ENCODE peak calls at places on chromosomes 1 and 21, in nine cellular contexts. N is stomach; Q is NCI-H774; I is NCI-H446 treated with DMSO at 0.1 percent for 48 hours; G is astrocyte of the spinal cord; O is SK-N-DZ; J is activated CD4-positive, alpha-beta T cell treated with anti-CD3 and anti-CD28 coated beads, Interleukin-2, amount 10 ng/mL, durations not matched to agents 7 days and 5 days; R is GM12864; H is brain microvascular endothelial cell. T is an unnamed sample.

GRCh38 chr1:3886106-3886670 is 13.9 kb downstream of the C1orf174 start:
- DNase-seq in Q (no peak), J (no peak), O (no peak), N (no peak), R (no peak), H (no peak), I (no peak), G (no peak), T (no peak)

GRCh38 chr1:21635138-21635535 is 34.0 kb downstream of the RAP1GAP start:
- DNase-seq in J (no peak), Q (no peak), H (no peak), N (no peak), R (no peak), G (no peak), I (no peak), O (no peak), T (no peak)

GRCh38 chr1:46484783-46485490 is 4.7 kb upstream of the DMBX1 start:
- DNase-seq in Q (no peak), I (no peak), R (no peak), G (no peak), H (no peak), N (no peak), J (no peak), O (no peak), T (no peak)

GRCh38 chr1:2016123-2016522 is 3.0 kb upstream of the GABRD start:
- DNase-seq in Q (no peak), I (no peak), J (no peak), O (no peak), R (no peak), N (no peak), G (no peak), H (no peak), T (no peak)

GRCh38 chr1:109248797-109249629 is at the start of gene CELSR2:
- DNase-seq in Q (peak; percentile 44), R (no peak), I (peak; percentile 53), H (peak; percentile 15), N (peak; percentile 75), O (peak; percentile 80), G (peak; percentile 57), J (peak; percentile 69), T (peak; percentile 62)

GRCh38 chr1:2990376-2991115 is 30.7 kb upstream of the ACTRT2 start:
- DNase-seq in R (no peak), N (no peak), O (no peak), H (no peak), I (no peak), G (no peak), J (no peak), Q (no peak), T (no peak)

GRCh38 chr1:81689531-81689941 is 111.2 kb upstream of the ADGRL2 start:
- DNase-seq in Q (no peak), J (no peak), R (no peak), H (peak; percentile 51), N (no peak), O (no peak), G (peak; percentile 29), I (no peak), T (no peak)

GRCh38 chr1:63321788-63322247 is 549 bp upstream of the FOXD3 start:
- DNase-seq in I (no peak), H (no peak), R (no peak), Q (no peak), O (no peak), N (no peak), G (no peak), J (no peak), T (no peak)

GRCh38 chr21:33036430-33037162 is 10.9 kb downstream of the OLIG2 start:
- DNase-seq in G (peak; percentile 60), Q (no peak), N (peak; percentile 32), I (no peak), O (no peak), R (no peak), J (peak; percentile 19), H (peak; percentile 55), T (no peak)

GRCh38 chr1:87942165-87942564 is 613.5 kb downstream of the LMO4 start:
- DNase-seq in H (no peak), O (no peak), Q (no peak), I (no peak), N (no peak), R (no peak), J (no peak), G (no peak), T (no peak)

GRCh38 chr1:221816899-221817298 is 75.0 kb upstream of the DUSP10 start:
- DNase-seq in I (no peak), G (peak; percentile 92), O (no peak), N (no peak), J (no peak), Q (no peak), R (no peak), H (peak; percentile 87), T (no peak)

GRCh38 chr1:99659755-99660210 is 13.9 kb downstream of the PALMD start:
- DNase-seq in O (no peak), I (no peak), R (no peak), N (no peak), J (no peak), G (peak; percentile 42), H (no peak), Q (no peak), T (no peak)

GRCh38 chr1:51956528-51957509 is 33.7 kb downstream of the RAB3B start:
- DNase-seq in H (no peak), R (no peak), O (no peak), Q (peak; percentile 36), I (no peak), G (peak; percentile 38), J (no peak), N (no peak), T (no peak)

GRCh38 chr1:232586679-232587078 is 43.3 kb downstream of the SIPA1L2 start:
- DNase-seq in H (no peak), O (no peak), J (no peak), Q (peak; percentile 85), N (no peak), G (no peak), I (no peak), R (no peak), T (no peak)

GRCh38 chr1:101131239-101131924 is 105.4 kb upstream of the S1PR1 start:
- DNase-seq in J (no peak), N (no peak), I (no peak), H (no peak), G (no peak), O (no peak), R (no peak), Q (no peak), T (no peak)

GRCh38 chr1:112502827-112503226 is 5.9 kb upstream of the WNT2B start:
- DNase-seq in R (no peak), N (no peak), G (no peak), J (no peak), H (no peak), O (no peak), Q (no peak), I (no peak), T (no peak)

GRCh38 chr1:244104309-244105060 is 53.4 kb downstream of the ZBTB18 start:
- DNase-seq in O (no peak), Q (peak; percentile 42), G (peak; percentile 92), N (no peak), R (no peak), I (no peak), H (peak; percentile 95), J (no peak), T (no peak)

GRCh38 chr1:234546890-234547788 is 62.8 kb downstream of the IRF2BP2 start:
- DNase-seq in N (no peak), J (no peak), H (no peak), I (no peak), Q (no peak), R (no peak), O (no peak), G (peak; percentile 58), T (no peak)

GRCh38 chr1:2271134-2271785 is 43.1 kb downstream of the SKI start:
- DNase-seq in I (no peak), J (no peak), G (no peak), R (no peak), N (no peak), Q (no peak), O (no peak), H (no peak), T (no peak)

GRCh38 chr1:31828341-31828740 is 12.5 kb upstream of the SPOCD1 start:
- DNase-seq in Q (no peak), O (no peak), J (no peak), R (no peak), N (no peak), I (no peak), G (no peak), H (no peak), T (peak; percentile 6)

GRCh38 chr1:235503333-235504121 is 725 bp downstream of the B3GALNT2 start:
- DNase-seq in H (peak; percentile 37), Q (peak; percentile 58), O (peak; percentile 62), G (peak; percentile 72), J (peak; percentile 47), R (no peak), N (peak; percentile 67), I (no peak), T (peak; percentile 65)

GRCh38 chr1:99811075-99811474 is 39.1 kb upstream of the AGL start:
- DNase-seq in H (no peak), N (no peak), Q (no peak), I (no peak), R (no peak), J (no peak), G (no peak), O (no peak), T (no peak)

GRCh38 chr1:41365772-41366427 is 4.7 kb downstream of the FOXO6 start:
- DNase-seq in H (no peak), N (peak; percentile 56), J (no peak), Q (peak; percentile 65), O (no peak), G (no peak), R (no peak), I (peak; percentile 94), T (peak; percentile 29)

GRCh38 chr1:71783096-71783495 is 499.2 kb downstream of the NEGR1 start:
- DNase-seq in O (no peak), N (no peak), I (peak; percentile 31), R (no peak), H (no peak), Q (no peak), G (no peak), J (no peak), T (no peak)

GRCh38 chr21:37594472-37594951 is 227.9 kb downstream of the DYRK1A start:
- DNase-seq in O (no peak), J (no peak), N (no peak), I (no peak), G (no peak), Q (no peak), H (no peak), R (no peak), T (no peak)

GRCh38 chr1:180888870-180889269 is 23.8 kb upstream of the KIAA1614 start:
- DNase-seq in J (no peak), I (no peak), G (no peak), N (no peak), R (peak; percentile 15), H (no peak), O (no peak), Q (no peak), T (no peak)

GRCh38 chr1:15362096-15362736 is 47.5 kb upstream of the EFHD2 start:
- DNase-seq in G (no peak), N (no peak), I (no peak), Q (no peak), R (no peak), H (no peak), O (no peak), J (no peak), T (no peak)

GRCh38 chr1:155085504-155086181 is 7.0 kb downstream of the EFNA3 start:
- DNase-seq in R (no peak), I (no peak), G (no peak), Q (no peak), O (no peak), J (peak; percentile 74), H (peak; percentile 22), N (peak; percentile 75), T (peak; percentile 88)

GRCh38 chr1:213996320-213997022 is 8.7 kb downstream of the PROX1 start:
- DNase-seq in I (peak; percentile 90), O (no peak), H (no peak), R (no peak), N (no peak), J (no peak), G (no peak), Q (no peak), T (no peak)

GRCh38 chr1:94250341-94250740 is 13.0 kb upstream of the ARHGAP29 start:
- DNase-seq in I (no peak), G (no peak), Q (no peak), H (no peak), O (no peak), R (no peak), J (no peak), N (peak; percentile 67), T (no peak)

GRCh38 chr1:24526940-24527542 is 24.4 kb downstream of the RCAN3 start:
- DNase-seq in O (no peak), I (no peak), R (no peak), G (peak; percentile 7), J (peak; percentile 58), Q (no peak), N (no peak), H (peak; percentile 33), T (peak; percentile 37)